ENCODE peak calls at places on chromosome 18, in five cellular contexts. One of them, this sample, is unnamed.

GRCh38 chr18:37574113-37574512 is 8.5 kb upstream of the CELF4 start:
- DNase-seq in psoas muscle: no peak
- DNase-seq in right cardiac atrium: no peak
- DNase-seq in upper lobe of right lung: no peak
- DNase-seq in CD8-positive, alpha-beta T cell: no peak
- DNase-seq in this sample: no peak

GRCh38 chr18:76972241-76972640 is 149.9 kb downstream of the ZNF236 start:
- DNase-seq in psoas muscle: no peak
- DNase-seq in right cardiac atrium: no peak
- DNase-seq in upper lobe of right lung: no peak
- DNase-seq in CD8-positive, alpha-beta T cell: no peak
- DNase-seq in this sample: no peak

GRCh38 chr18:5057348-5058012 is 139.6 kb downstream of the AKAIN1 start:
- DNase-seq in psoas muscle: peak; percentile 28
- DNase-seq in right cardiac atrium: peak; percentile 26
- DNase-seq in upper lobe of right lung: no peak
- DNase-seq in CD8-positive, alpha-beta T cell: peak; percentile 27
- DNase-seq in this sample: peak; percentile 54

GRCh38 chr18:37967261-37967660 is 401.7 kb upstream of the CELF4 start:
- DNase-seq in psoas muscle: no peak
- DNase-seq in right cardiac atrium: no peak
- DNase-seq in upper lobe of right lung: no peak
- DNase-seq in CD8-positive, alpha-beta T cell: no peak
- DNase-seq in this sample: no peak

GRCh38 chr18:21298351-21298750 is 56.3 kb downstream of the GREB1L start:
- DNase-seq in psoas muscle: no peak
- DNase-seq in right cardiac atrium: no peak
- DNase-seq in upper lobe of right lung: no peak
- DNase-seq in CD8-positive, alpha-beta T cell: no peak
- DNase-seq in this sample: no peak

GRCh38 chr18:64238076-64238475 is 89.2 kb upstream of the LINC00305 start:
- DNase-seq in psoas muscle: no peak
- DNase-seq in right cardiac atrium: no peak
- DNase-seq in upper lobe of right lung: no peak
- DNase-seq in CD8-positive, alpha-beta T cell: no peak
- DNase-seq in this sample: no peak

GRCh38 chr18:136433-136832 is 21.9 kb upstream of the USP14 start:
- DNase-seq in psoas muscle: no peak
- DNase-seq in right cardiac atrium: no peak
- DNase-seq in upper lobe of right lung: no peak
- DNase-seq in CD8-positive, alpha-beta T cell: no peak
- DNase-seq in this sample: no peak

GRCh38 chr18:80167947-80168745 is 59.1 kb downstream of the ADNP2 start:
- DNase-seq in psoas muscle: no peak
- DNase-seq in right cardiac atrium: no peak
- DNase-seq in upper lobe of right lung: peak; percentile 52
- DNase-seq in CD8-positive, alpha-beta T cell: no peak
- DNase-seq in this sample: peak; percentile 44

GRCh38 chr18:457120-457519 is 43.4 kb downstream of the COLEC12 start:
- DNase-seq in psoas muscle: peak; percentile 46
- DNase-seq in right cardiac atrium: peak; percentile 50
- DNase-seq in upper lobe of right lung: no peak
- DNase-seq in CD8-positive, alpha-beta T cell: no peak
- DNase-seq in this sample: no peak

GRCh38 chr18:26460449-26461091 is 87.8 kb downstream of the KCTD1 start:
- DNase-seq in psoas muscle: no peak
- DNase-seq in right cardiac atrium: peak; percentile 34
- DNase-seq in upper lobe of right lung: no peak
- DNase-seq in CD8-positive, alpha-beta T cell: no peak
- DNase-seq in this sample: no peak

GRCh38 chr18:46338761-46339160 is 234.6 kb downstream of the HAUS1 start:
- DNase-seq in psoas muscle: no peak
- DNase-seq in right cardiac atrium: no peak
- DNase-seq in upper lobe of right lung: peak; percentile 56
- DNase-seq in CD8-positive, alpha-beta T cell: no peak
- DNase-seq in this sample: no peak

GRCh38 chr18:46335551-46336059 is 231.4 kb downstream of the HAUS1 start:
- DNase-seq in psoas muscle: no peak
- DNase-seq in right cardiac atrium: no peak
- DNase-seq in upper lobe of right lung: peak; percentile 23
- DNase-seq in CD8-positive, alpha-beta T cell: no peak
- DNase-seq in this sample: no peak

GRCh38 chr18:46338213-46338612 is 234.0 kb downstream of the HAUS1 start:
- DNase-seq in psoas muscle: no peak
- DNase-seq in right cardiac atrium: no peak
- DNase-seq in upper lobe of right lung: peak; percentile 3
- DNase-seq in CD8-positive, alpha-beta T cell: no peak
- DNase-seq in this sample: no peak

GRCh38 chr18:46337206-46337710 is 233.1 kb downstream of the HAUS1 start:
- DNase-seq in psoas muscle: no peak
- DNase-seq in right cardiac atrium: no peak
- DNase-seq in upper lobe of right lung: no peak
- DNase-seq in CD8-positive, alpha-beta T cell: no peak
- DNase-seq in this sample: no peak

DNA sequence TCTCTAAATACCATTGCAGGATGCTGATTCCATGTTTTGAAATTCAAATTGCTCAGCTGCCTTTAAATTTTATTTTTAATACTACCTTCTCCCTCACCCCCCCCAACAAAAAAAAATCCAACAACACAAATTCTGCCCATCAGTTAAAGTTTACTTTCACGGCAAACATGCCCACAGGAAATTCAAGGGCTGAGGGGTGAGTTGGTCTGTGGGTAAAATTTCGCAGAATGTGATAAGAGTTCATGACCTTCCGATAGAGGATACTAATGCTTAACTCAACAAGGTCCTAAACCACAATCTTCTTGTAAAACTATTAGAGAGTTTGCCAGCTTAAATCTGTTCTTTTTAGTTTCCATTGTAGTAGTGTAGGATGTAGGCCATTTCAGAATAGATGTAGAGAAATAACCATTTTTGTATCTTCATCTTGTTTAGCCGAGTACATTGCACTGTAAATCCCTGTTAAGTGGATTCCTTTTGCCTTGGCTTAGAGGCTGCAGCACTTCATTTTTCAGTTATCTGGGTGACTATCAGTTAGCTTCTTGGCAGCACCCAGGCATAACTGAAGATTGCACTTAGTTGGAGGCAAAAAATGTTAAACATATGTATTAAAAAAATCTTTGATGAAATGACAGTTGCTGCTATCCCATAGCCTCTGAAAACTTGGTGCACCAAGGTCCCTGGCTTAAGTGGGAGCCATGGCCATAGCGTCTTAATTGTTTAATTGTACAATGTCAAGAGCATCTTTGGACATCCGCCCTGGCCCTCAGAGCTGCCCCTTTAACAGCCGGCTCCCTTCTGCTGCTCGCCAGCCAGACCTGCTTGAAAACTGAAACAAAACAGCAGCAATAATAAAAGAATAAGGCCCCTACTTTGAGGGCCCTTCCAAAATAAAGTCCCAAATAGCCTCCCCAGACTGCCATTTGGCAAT is 232.4 kb downstream of the HAUS1 start:
- DNase-seq in psoas muscle: no peak
- DNase-seq in right cardiac atrium: no peak
- DNase-seq in upper lobe of right lung: peak; percentile 27
- DNase-seq in CD8-positive, alpha-beta T cell: no peak
- DNase-seq in this sample: no peak
- H3K4me1 ChIP-seq in psoas muscle: peaks cover 11% of the 10 kb centered on the region
- H3K4me1 ChIP-seq in right cardiac atrium: no peaks in the 10 kb centered on the region
- H3K4me1 ChIP-seq in upper lobe of right lung: peaks cover 13% of the 10 kb centered on the region
- H3K4me1 ChIP-seq in CD8-positive, alpha-beta T cell: peaks cover 18% of the 10 kb centered on the region
- H3K4me1 ChIP-seq in this sample: peaks cover 23% of the 10 kb centered on the region

GRCh38 chr18:3247243-3248061 is at the start of gene MYL12A:
- DNase-seq in psoas muscle: peak; percentile 99
- DNase-seq in right cardiac atrium: peak; percentile 100
- DNase-seq in upper lobe of right lung: peak; percentile 99
- DNase-seq in CD8-positive, alpha-beta T cell: peak; percentile 84
- DNase-seq in this sample: peak; percentile 100
- H3K4me1 ChIP-seq in psoas muscle: peaks cover 56% of the 10 kb centered on the region
- H3K4me1 ChIP-seq in right cardiac atrium: peaks cover 6% of the 10 kb centered on the region
- H3K4me1 ChIP-seq in upper lobe of right lung: peaks cover 40% of the 10 kb centered on the region
- H3K4me1 ChIP-seq in CD8-positive, alpha-beta T cell: peaks cover 24% of the 10 kb centered on the region
- H3K4me1 ChIP-seq in this sample: peaks cover 54% of the 10 kb centered on the region

GRCh38 chr18:59388817-59389216 is 29.8 kb upstream of the LMAN1 start:
- DNase-seq in psoas muscle: no peak
- DNase-seq in right cardiac atrium: no peak
- DNase-seq in upper lobe of right lung: no peak
- DNase-seq in CD8-positive, alpha-beta T cell: no peak
- DNase-seq in this sample: no peak
- H3K4me1 ChIP-seq in psoas muscle: peaks cover 23% of the 10 kb centered on the region
- H3K4me1 ChIP-seq in right cardiac atrium: no peaks in the 10 kb centered on the region
- H3K4me1 ChIP-seq in upper lobe of right lung: no peaks in the 10 kb centered on the region
- H3K4me1 ChIP-seq in CD8-positive, alpha-beta T cell: no peaks in the 10 kb centered on the region
- H3K4me1 ChIP-seq in this sample: no peaks in the 10 kb centered on the region

GRCh38 chr18:75247601-75248421 is 37.2 kb downstream of the TSHZ1 start:
- DNase-seq in psoas muscle: no peak
- DNase-seq in right cardiac atrium: no peak
- DNase-seq in upper lobe of right lung: no peak
- DNase-seq in CD8-positive, alpha-beta T cell: no peak
- DNase-seq in this sample: no peak
- H3K4me1 ChIP-seq in psoas muscle: peaks cover 38% of the 10 kb centered on the region
- H3K4me1 ChIP-seq in right cardiac atrium: peaks cover 3% of the 10 kb centered on the region
- H3K4me1 ChIP-seq in upper lobe of right lung: peaks cover 21% of the 10 kb centered on the region
- H3K4me1 ChIP-seq in CD8-positive, alpha-beta T cell: peaks cover 48% of the 10 kb centered on the region
- H3K4me1 ChIP-seq in this sample: peaks cover 20% of the 10 kb centered on the region

GRCh38 chr18:58674159-58674558 is 2.9 kb downstream of the MALT1 start:
- DNase-seq in psoas muscle: no peak
- DNase-seq in right cardiac atrium: no peak
- DNase-seq in upper lobe of right lung: no peak
- DNase-seq in CD8-positive, alpha-beta T cell: no peak
- DNase-seq in this sample: no peak
- H3K4me1 ChIP-seq in psoas muscle: peaks cover 34% of the 10 kb centered on the region
- H3K4me1 ChIP-seq in right cardiac atrium: no peaks in the 10 kb centered on the region
- H3K4me1 ChIP-seq in upper lobe of right lung: peaks cover 15% of the 10 kb centered on the region
- H3K4me1 ChIP-seq in CD8-positive, alpha-beta T cell: peaks cover 51% of the 10 kb centered on the region
- H3K4me1 ChIP-seq in this sample: peaks cover 25% of the 10 kb centered on the region

DNA sequence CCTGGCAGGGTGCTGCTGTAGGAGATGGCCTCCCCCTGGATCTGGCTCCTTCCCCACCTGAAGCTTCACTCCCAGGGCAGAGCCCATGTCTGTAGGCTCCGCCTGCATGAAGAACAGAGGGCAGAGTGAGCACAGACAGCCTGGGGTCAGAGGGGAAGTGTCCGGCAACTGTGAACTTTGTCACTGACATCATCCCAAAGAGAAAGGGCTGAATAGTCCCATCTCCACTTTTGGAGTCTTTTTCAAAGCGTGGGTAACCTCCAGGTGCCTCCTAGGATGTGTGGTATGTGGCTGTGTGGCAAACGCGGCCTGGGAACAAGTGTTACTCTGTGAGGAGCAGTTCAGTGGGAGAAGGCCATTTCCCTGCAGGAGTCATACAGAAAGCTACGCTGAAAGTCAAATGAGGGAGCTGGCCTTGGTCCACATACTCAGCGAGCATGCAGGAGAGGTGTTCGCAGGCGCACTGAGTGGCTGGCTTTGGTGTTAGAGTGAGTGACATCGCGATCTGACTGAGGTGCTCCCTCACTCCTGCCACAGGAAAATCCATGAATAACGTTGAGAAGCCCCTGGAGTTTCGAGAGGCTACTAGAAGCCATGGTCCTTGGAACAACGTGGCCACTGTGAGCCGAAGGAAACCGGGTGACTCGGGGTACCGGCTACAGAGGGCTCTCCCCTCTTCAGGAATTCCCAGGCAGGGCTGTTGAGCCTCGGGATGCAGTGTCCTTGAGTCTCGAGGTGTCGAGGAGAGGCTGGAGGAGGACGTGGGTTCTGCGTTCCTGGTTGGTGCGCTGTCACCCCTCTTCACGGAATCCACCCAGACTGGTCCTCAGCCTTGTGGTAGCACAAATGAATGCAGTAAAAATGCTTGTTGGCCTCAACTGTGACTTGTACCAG is 54.7 kb downstream of the CABLES1 start:
- DNase-seq in psoas muscle: no peak
- DNase-seq in right cardiac atrium: no peak
- DNase-seq in upper lobe of right lung: peak; percentile 78
- DNase-seq in CD8-positive, alpha-beta T cell: no peak
- DNase-seq in this sample: peak; percentile 71
- H3K4me1 ChIP-seq in psoas muscle: no peaks in the 10 kb centered on the region
- H3K4me1 ChIP-seq in right cardiac atrium: peaks cover 5% of the 10 kb centered on the region
- H3K4me1 ChIP-seq in upper lobe of right lung: peaks cover 23% of the 10 kb centered on the region
- H3K4me1 ChIP-seq in CD8-positive, alpha-beta T cell: no peaks in the 10 kb centered on the region
- H3K4me1 ChIP-seq in this sample: peaks cover 12% of the 10 kb centered on the region

GRCh38 chr18:62755454-62755853 is 40.1 kb downstream of the PHLPP1 start:
- DNase-seq in psoas muscle: no peak
- DNase-seq in right cardiac atrium: no peak
- DNase-seq in upper lobe of right lung: no peak
- DNase-seq in CD8-positive, alpha-beta T cell: no peak
- DNase-seq in this sample: no peak
- H3K4me1 ChIP-seq in psoas muscle: peaks cover 17% of the 10 kb centered on the region
- H3K4me1 ChIP-seq in right cardiac atrium: peaks cover 5% of the 10 kb centered on the region
- H3K4me1 ChIP-seq in upper lobe of right lung: peaks cover 14% of the 10 kb centered on the region
- H3K4me1 ChIP-seq in CD8-positive, alpha-beta T cell: peaks cover 5% of the 10 kb centered on the region
- H3K4me1 ChIP-seq in this sample: peaks cover 18% of the 10 kb centered on the region

DNA sequence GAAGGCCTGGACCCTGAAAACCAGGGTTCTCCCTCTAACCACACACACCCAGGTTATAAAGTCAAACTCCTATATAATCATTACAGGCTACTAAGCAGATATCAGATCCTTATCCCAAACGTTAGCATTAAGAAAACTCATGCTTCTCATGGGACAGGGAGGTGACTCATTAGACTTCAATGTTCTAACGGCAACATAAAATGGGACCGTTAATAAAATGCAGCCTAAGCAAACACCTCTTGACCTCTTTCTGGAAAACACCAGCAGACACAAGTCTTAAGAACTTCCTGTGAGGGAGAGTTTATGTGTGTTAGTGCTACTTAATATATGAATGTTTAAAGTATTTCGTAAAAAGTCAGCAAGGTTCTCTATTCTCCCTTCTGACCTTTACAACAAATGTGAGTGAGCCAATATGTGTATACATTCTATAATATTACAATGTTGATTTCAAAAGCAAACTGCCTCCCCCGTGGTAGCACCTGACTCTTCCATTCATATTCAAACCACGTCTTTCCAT is 31.7 kb downstream of the LPIN2 start:
- DNase-seq in psoas muscle: no peak
- DNase-seq in right cardiac atrium: no peak
- DNase-seq in upper lobe of right lung: no peak
- DNase-seq in CD8-positive, alpha-beta T cell: no peak
- DNase-seq in this sample: no peak
- H3K4me1 ChIP-seq in psoas muscle: peaks cover 18% of the 10 kb centered on the region
- H3K4me1 ChIP-seq in right cardiac atrium: peaks cover 17% of the 10 kb centered on the region
- H3K4me1 ChIP-seq in upper lobe of right lung: peaks cover 68% of the 10 kb centered on the region
- H3K4me1 ChIP-seq in CD8-positive, alpha-beta T cell: peaks cover 73% of the 10 kb centered on the region
- H3K4me1 ChIP-seq in this sample: peaks cover 94% of the 10 kb centered on the region

GRCh38 chr18:23146861-23147469 is 11.7 kb downstream of the CABLES1 start:
- DNase-seq in psoas muscle: no peak
- DNase-seq in right cardiac atrium: no peak
- DNase-seq in upper lobe of right lung: no peak
- DNase-seq in CD8-positive, alpha-beta T cell: no peak
- DNase-seq in this sample: no peak
- H3K4me1 ChIP-seq in psoas muscle: no peaks in the 10 kb centered on the region
- H3K4me1 ChIP-seq in right cardiac atrium: peaks cover 6% of the 10 kb centered on the region
- H3K4me1 ChIP-seq in upper lobe of right lung: peaks cover 25% of the 10 kb centered on the region
- H3K4me1 ChIP-seq in CD8-positive, alpha-beta T cell: no peaks in the 10 kb centered on the region
- H3K4me1 ChIP-seq in this sample: peaks cover 26% of the 10 kb centered on the region

This sample was measured in lower lobe of right lung.